ENCODE peak calls at places on chromosomes 4 and X, in seven cellular contexts. X is SK-N-SH, T is K562, L is HCT116, P is NT2/D1, B is H1, V is HepG2. Q is an unnamed sample.

GRCh38 chr4:2247128-2248043 is 5.5 kb upstream of the HAUS3 start:
- DNase-seq in X (peak; percentile 31), T (no peak), L (no peak), P (no peak), B (peak; percentile 45), V (no peak), Q (no peak)

GRCh38 chr4:158805628-158806471 is 37.0 kb downstream of the FNIP2 start:
- DNase-seq in X (peak; percentile 47), T (no peak), L (no peak), P (no peak), B (no peak), V (no peak), Q (no peak)

GRCh38 chr4:75696036-75696435 is 22.8 kb upstream of the G3BP2 start:
- DNase-seq in X (no peak), T (no peak), L (no peak), P (no peak), B (no peak), V (no peak), Q (no peak)

GRCh38 chr4:174423257-174423944 is 98.9 kb downstream of the HPGD start:
- DNase-seq in X (no peak), T (peak; percentile 13), L (peak; percentile 56), P (no peak), B (no peak), V (no peak), Q (no peak)

GRCh38 chr4:153042757-153043156 is 106.6 kb downstream of the FHDC1 start:
- DNase-seq in X (no peak), T (no peak), L (no peak), P (no peak), B (no peak), V (no peak), Q (no peak)

GRCh38 chrX:20204354-20204753 is 62.4 kb downstream of the RPS6KA3 start:
- DNase-seq in X (no peak), T (no peak), L (no peak), P (no peak), B (no peak), V (no peak), Q (no peak)

GRCh38 chr4:6375620-6376295 is 96.7 kb downstream of the PPP2R2C start:
- DNase-seq in X (no peak), T (no peak), L (no peak), P (no peak), B (no peak), V (no peak), Q (no peak)

GRCh38 chr4:125085-125820 is 952 bp downstream of the ZNF718 start:
- DNase-seq in X (no peak), T (peak; percentile 32), L (no peak), P (no peak), B (peak; percentile 74), V (no peak), Q (no peak)

GRCh38 chr4:108813261-108813660 is 50.4 kb upstream of the ETNPPL start:
- DNase-seq in X (no peak), T (no peak), L (no peak), P (no peak), B (no peak), V (no peak), Q (no peak)

GRCh38 chr4:92235741-92236140 is 68.0 kb upstream of the GRID2 start:
- DNase-seq in X (no peak), T (no peak), L (no peak), P (no peak), B (no peak), V (no peak), Q (no peak)

GRCh38 chr4:162485486-162485885 is 321.7 kb upstream of the FSTL5 start:
- DNase-seq in X (no peak), T (no peak), L (no peak), P (no peak), B (no peak), V (no peak), Q (no peak)

GRCh38 chr4:127580891-127581290 is 51.9 kb upstream of the INTU start:
- DNase-seq in X (no peak), T (no peak), L (no peak), P (no peak), B (no peak), V (no peak), Q (no peak)

GRCh38 chrX:117458243-117458968 is 658.2 kb downstream of the KLHL13 start:
- DNase-seq in X (no peak), T (no peak), L (no peak), P (no peak), B (no peak), V (no peak), Q (no peak)

GRCh38 chr4:52957220-52957686 is 95.1 kb downstream of the RASL11B start:
- DNase-seq in X (peak; percentile 40), T (no peak), L (no peak), P (no peak), B (no peak), V (no peak), Q (no peak)

GRCh38 chrX:97743014-97743413 is 859.3 kb downstream of the RPA4 start:
- DNase-seq in X (no peak), T (no peak), L (no peak), P (no peak), B (no peak), V (no peak), Q (no peak)

GRCh38 chrX:57821703-57822375 is 88.4 kb downstream of the ZXDA start:
- DNase-seq in X (peak; percentile 25), T (peak; percentile 25), L (peak; percentile 48), P (peak; percentile 60), B (no peak), V (peak; percentile 43), Q (peak; percentile 13)
- TF ChIP-seq YY1 in X (no peak), T (no peak), L (no peak), P (no peak), B (no peak), V (no peak), Q (peak; percentile 39)

DNA sequence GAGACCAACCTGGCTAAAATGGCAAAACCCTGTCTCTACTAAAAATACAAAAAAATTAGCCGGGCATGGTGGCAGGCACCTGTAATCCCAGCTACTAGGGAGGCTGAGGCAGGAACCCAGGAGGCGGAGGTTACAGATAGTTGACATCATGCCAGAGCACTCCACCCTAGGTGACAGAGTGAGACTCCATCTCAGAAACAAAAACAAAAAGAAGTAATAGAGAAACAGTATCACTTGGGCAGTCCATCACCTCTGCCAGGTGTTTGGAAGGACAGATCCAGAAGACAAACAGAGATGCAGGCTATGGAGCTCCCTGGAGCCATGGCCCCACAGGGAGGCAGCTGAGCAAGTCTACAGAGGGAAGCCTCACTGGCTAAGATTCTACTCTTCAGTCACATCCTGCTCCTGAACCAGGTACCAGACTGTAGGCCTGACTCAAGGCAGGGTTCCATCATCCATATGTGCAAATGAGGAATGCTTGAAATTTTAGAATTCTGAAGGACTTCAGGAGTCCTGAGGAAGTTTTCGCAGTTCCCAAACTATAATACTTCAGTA is 81.4 kb upstream of the CPEB2 start:
- DNase-seq in X (no peak), T (no peak), L (no peak), P (no peak), B (no peak), V (no peak), Q (no peak)
- TF ChIP-seq YY1 in X (no peak), T (no peak), L (no peak), P (no peak), B (no peak), V (no peak), Q (no peak)

GRCh38 chr4:110510955-110511544 is 35.1 kb downstream of the ENPEP start:
- DNase-seq in X (peak; percentile 40), T (peak; percentile 59), L (peak; percentile 56), P (no peak), B (no peak), V (peak; percentile 39), Q (no peak)
- TF ChIP-seq YY1 in X (no peak), T (no peak), L (no peak), P (no peak), B (no peak), V (no peak), Q (no peak)

GRCh38 chrX:103626855-103627254 is 1.9 kb upstream of the TCEAL1 start:
- DNase-seq in X (no peak), T (no peak), L (no peak), P (no peak), B (no peak), V (no peak), Q (no peak)
- TF ChIP-seq YY1 in X (no peak), T (no peak), L (no peak), P (no peak), B (no peak), V (no peak), Q (no peak)

GRCh38 chr4:182238355-182238931 is 4.8 kb upstream of the TENM3 start:
- DNase-seq in X (no peak), T (no peak), L (no peak), P (no peak), B (no peak), V (no peak), Q (no peak)
- TF ChIP-seq YY1 in X (no peak), T (no peak), L (no peak), P (no peak), B (no peak), V (no peak), Q (no peak)

DNA sequence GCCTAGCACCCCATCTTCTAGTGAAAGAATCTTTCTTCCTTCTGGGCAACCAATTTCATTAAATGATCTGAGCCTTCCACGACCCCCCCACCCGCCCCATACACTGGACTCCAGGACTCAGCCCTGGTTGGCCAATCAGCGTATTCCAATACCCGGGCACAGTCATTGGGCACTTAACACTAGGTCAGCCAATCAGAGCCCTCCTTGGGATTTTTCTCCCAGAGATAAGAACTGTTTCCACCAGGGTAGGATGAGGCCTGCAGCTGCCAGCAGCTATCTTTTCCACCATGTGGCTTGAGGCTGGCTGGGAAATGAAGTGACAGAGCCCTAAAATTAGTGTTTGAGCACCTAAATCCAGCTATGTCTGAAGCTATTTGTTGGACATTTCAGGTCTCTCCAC is 418.8 kb downstream of the BCOR start:
- DNase-seq in X (peak; percentile 32), T (peak; percentile 30), L (no peak), P (no peak), B (no peak), V (no peak), Q (no peak)
- TF ChIP-seq YY1 in X (no peak), T (no peak), L (no peak), P (no peak), B (no peak), V (no peak), Q (no peak)

DNA sequence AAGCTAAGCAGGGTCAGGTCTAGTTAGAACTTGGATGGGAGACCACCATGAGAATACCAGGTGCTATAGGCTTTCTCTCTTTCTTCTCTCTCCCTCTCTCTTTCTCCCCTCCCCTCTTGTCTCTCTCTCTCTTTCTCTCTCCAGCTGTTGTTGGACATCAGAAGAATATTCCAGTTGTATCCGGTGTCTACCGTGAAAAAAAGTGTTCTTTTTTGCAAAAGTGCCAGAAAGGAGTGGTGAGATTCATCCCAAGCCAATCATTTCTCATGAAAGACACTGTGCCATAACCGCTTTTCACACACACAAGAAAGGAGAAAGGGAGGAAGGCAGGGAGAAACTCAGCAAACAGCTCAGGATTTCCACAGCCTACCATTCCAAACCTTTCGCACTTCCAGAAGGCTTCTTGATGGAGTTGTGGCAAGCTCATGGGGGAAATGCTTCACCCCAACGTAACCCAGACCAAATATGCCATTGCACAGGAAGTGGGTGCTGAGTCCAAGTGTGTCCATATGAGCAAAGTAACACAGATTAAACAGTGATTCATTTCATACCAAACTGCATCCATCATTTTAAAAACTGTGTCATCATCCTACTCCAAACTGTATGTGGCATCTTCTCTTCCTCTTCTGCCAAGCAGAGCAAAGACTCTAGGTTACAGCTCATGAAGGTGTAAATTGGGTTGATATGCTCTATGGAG is 224.0 kb downstream of the APBB2 start:
- DNase-seq in X (no peak), T (no peak), L (peak; percentile 73), P (no peak), B (no peak), V (peak; percentile 25), Q (peak; percentile 53)
- TF ChIP-seq YY1 in X (peak; percentile 21), T (no peak), L (peak; percentile 10), P (no peak), B (no peak), V (no peak), Q (no peak)

Q was measured in GM12878.